ENCODE peak calls at places on chromosomes 2 and 18, in seven cellular contexts. M is H1, Y is GM12878, O is SK-N-SH, R is K562, F is HCT116, U is HepG2. Q is an unnamed sample.

GRCh38 chr2:222115296-222115695 is 183.5 kb downstream of the PAX3 start:
- DNase-seq in F (no peak), R (no peak), M (no peak), O (no peak), Y (no peak), U (no peak), Q (no peak)

GRCh38 chr2:189086710-189087109 is 92.9 kb downstream of the COL5A2 start:
- DNase-seq in O (no peak), R (no peak), F (no peak), Y (no peak), M (no peak), U (no peak), Q (no peak)

GRCh38 chr2:128416781-128417180 is 98.1 kb upstream of the HS6ST1 start:
- DNase-seq in O (peak), U (no peak), F (no peak), M (no peak), R (no peak), Y (no peak), Q (no peak)

GRCh38 chr2:216632321-216632951 is 784 bp upstream of the IGFBP2 start:
- DNase-seq in R (no peak), Y (no peak), F (no peak), O (no peak), M (no peak), U (no peak), Q (no peak)

GRCh38 chr2:68235090-68235489 is 17.2 kb downstream of the PPP3R1 start:
- DNase-seq in U (no peak), M (no peak), O (no peak), R (no peak), Y (no peak), F (no peak), Q (no peak)

GRCh38 chr18:22488554-22488953 is 70.8 kb upstream of the CTAGE1 start:
- DNase-seq in Y (no peak), U (no peak), F (no peak), O (no peak), M (no peak), R (no peak), Q (no peak)

GRCh38 chr2:9178110-9178904 is 28.3 kb upstream of the ASAP2 start:
- DNase-seq in M (no peak), F (no peak), R (no peak), O (no peak), U (no peak), Y (peak), Q (no peak)

GRCh38 chr2:198273670-198274069 is 469.3 kb downstream of the PLCL1 start:
- DNase-seq in O (no peak), Y (no peak), U (no peak), M (no peak), F (no peak), R (no peak), Q (no peak)

GRCh38 chr2:59383473-59383872 is 1142.3 kb upstream of the FANCL start:
- DNase-seq in R (no peak), O (no peak), M (no peak), U (no peak), Y (no peak), F (no peak), Q (no peak)

GRCh38 chr18:24071779-24072178 is 57.2 kb downstream of the TTC39C start:
- DNase-seq in O (no peak), R (no peak), M (no peak), F (no peak), Y (no peak), U (peak), Q (no peak)

GRCh38 chr2:231007159-231008045 is 11.5 kb downstream of the SPATA3 start:
- DNase-seq in O (no peak), U (peak), F (no peak), Y (no peak), R (no peak), M (no peak), Q (no peak)

GRCh38 chr2:24269270-24269669 is 91.1 kb downstream of the ITSN2 start:
- DNase-seq in R (no peak), Y (no peak), F (no peak), M (no peak), O (no peak), U (peak), Q (no peak)

GRCh38 chr2:37376421-37377186 is 32.2 kb downstream of the QPCT start:
- DNase-seq in U (no peak), Y (peak), O (no peak), M (no peak), F (peak), R (no peak), Q (peak)

GRCh38 chr18:69755041-69755440 is 192.6 kb downstream of the CD226 start:
- DNase-seq in Y (no peak), F (no peak), M (no peak), O (no peak), U (no peak), R (no peak), Q (no peak)

GRCh38 chr18:75033516-75033915 is 175.4 kb downstream of the PTGR3 start:
- DNase-seq in O (no peak), Y (no peak), F (no peak), M (no peak), R (no peak), U (no peak), Q (no peak)

GRCh38 chr18:79506191-79507075 is 110.7 kb downstream of the NFATC1 start:
- DNase-seq in U (no peak), F (no peak), O (no peak), R (no peak), Y (no peak), M (no peak), Q (no peak)

GRCh38 chr2:113117594-113118262 is 9.7 kb upstream of the IL1RN start:
- DNase-seq in U (no peak), M (no peak), O (no peak), F (no peak), R (peak), Y (no peak), Q (peak)

GRCh38 chr2:101597347-101597944 is 100.1 kb upstream of the MAP4K4 start:
- DNase-seq in Y (no peak), M (no peak), R (no peak), U (peak), F (no peak), O (no peak), Q (peak)

GRCh38 chr2:172674968-172675303 is 60.7 kb upstream of the RAPGEF4 start:
- DNase-seq in O (no peak), U (no peak), F (no peak), R (no peak), M (no peak), Y (no peak), Q (no peak)

GRCh38 chr2:222900354-222900753 is 39.5 kb downstream of the ACSL3 start:
- DNase-seq in F (no peak), O (no peak), U (no peak), Y (no peak), R (no peak), M (no peak), Q (no peak)

GRCh38 chr2:105553538-105554196 is 154.8 kb upstream of the FHL2 start:
- DNase-seq in U (no peak), R (no peak), Y (no peak), M (no peak), O (no peak), F (no peak), Q (no peak)

GRCh38 chr18:12391487-12392136 is 14.6 kb upstream of the AFG3L2 start:
- DNase-seq in Y (no peak), F (peak), U (peak), O (peak), M (no peak), R (peak), Q (no peak)

GRCh38 chr2:109702250-109702985 is 88.3 kb downstream of the SOWAHC start:
- DNase-seq in M (no peak), O (no peak), R (no peak), U (no peak), Y (no peak), F (peak), Q (no peak)

GRCh38 chr2:9884436-9884835 is 41.2 kb downstream of the TAF1B start:
- DNase-seq in O (no peak), F (no peak), Y (no peak), U (no peak), R (no peak), M (no peak), Q (no peak)

GRCh38 chr2:147086715-147087114 is 758.1 kb upstream of the ACVR2A start:
- DNase-seq in R (no peak), M (no peak), U (no peak), O (no peak), F (no peak), Y (no peak), Q (no peak)

GRCh38 chr2:159706385-159706980 is 5.8 kb upstream of the MARCHF7 start:
- DNase-seq in U (no peak), Y (no peak), O (no peak), R (no peak), M (no peak), F (no peak), Q (no peak)

GRCh38 chr2:237181844-237182243 is 96.2 kb downstream of the COPS8 start:
- DNase-seq in R (no peak), Y (no peak), F (peak), M (no peak), U (no peak), O (no peak), Q (no peak)

GRCh38 chr2:176677746-176678145 is 408.5 kb downstream of the MTX2 start:
- DNase-seq in O (no peak), F (no peak), U (no peak), R (no peak), Y (no peak), M (no peak), Q (no peak)

GRCh38 chr2:219495531-219496122 is 3.1 kb upstream of the GMPPA start:
- DNase-seq in O (peak), Y (peak), F (peak), U (peak), M (no peak), R (peak), Q (peak)
- TF ChIP-seq JUND in O (no peak), Y (no peak), F (no peak), U (no peak), M (no peak), R (no peak), Q (no peak)

GRCh38 chr2:239216614-239217273 is 184.1 kb downstream of the HDAC4 start:
- DNase-seq in U (no peak), F (no peak), Y (no peak), M (no peak), R (no peak), O (no peak), Q (no peak)
- TF ChIP-seq JUND in U (no peak), F (no peak), Y (no peak), M (no peak), R (no peak), O (no peak), Q (no peak)

DNA sequence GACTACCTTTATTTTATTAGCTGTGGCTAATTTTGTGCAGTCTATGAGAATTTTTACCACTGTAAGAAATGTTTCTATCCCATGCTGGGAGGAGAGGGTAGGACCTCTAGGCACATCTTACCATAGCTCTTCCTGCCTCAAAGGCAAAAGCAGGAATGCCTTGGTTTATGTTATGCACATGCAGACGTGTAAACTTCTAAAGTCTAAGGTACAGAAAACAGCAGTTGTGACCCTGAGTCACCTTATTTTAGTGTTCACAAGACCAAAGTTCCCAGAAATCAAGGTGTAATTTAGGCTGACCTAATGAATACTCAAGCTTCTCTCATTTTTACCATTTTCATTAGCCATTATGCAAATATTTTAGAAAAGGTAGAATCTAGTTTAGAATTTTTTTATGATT is 15.4 kb upstream of the WIPF1 start:
- DNase-seq in U (no peak), M (no peak), Y (no peak), F (no peak), R (no peak), O (no peak), Q (no peak)
- TF ChIP-seq JUND in U (no peak), M (no peak), Y (no peak), F (no peak), R (no peak), O (no peak), Q (no peak)

DNA sequence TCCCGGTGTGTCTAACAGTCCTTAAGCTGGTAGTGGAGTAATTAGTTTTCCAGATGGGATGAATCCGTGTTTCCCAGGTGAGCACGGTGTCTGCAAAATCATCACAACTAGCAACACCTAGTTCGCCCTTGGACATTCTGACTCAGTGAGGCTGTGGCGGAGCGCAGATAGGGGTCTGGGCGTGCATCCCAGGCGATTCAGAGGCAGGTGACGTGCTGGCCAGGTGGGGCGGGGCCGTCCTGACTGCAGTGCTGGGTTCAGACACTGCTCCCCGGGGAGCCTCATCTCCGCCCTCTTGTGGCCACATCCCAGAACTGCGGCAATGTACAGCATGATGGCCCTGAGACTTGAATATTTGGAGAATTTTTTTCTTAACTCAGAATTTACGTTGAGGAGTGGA is 149.4 kb downstream of the MBP start:
- DNase-seq in M (peak), O (peak), U (peak), Y (peak), R (peak), F (peak), Q (peak)
- TF ChIP-seq JUND in M (peak), O (no peak), U (peak), Y (no peak), R (no peak), F (no peak), Q (no peak)

GRCh38 chr2:168350380-168350779 is 103.0 kb upstream of the STK39 start:
- DNase-seq in F (no peak), R (no peak), U (no peak), M (no peak), Y (no peak), O (no peak), Q (no peak)
- TF ChIP-seq JUND in F (no peak), R (no peak), U (no peak), M (no peak), Y (no peak), O (no peak), Q (no peak)